ENCODE peak calls at places on chromosome 12, in four cellular contexts. One of them, this sample, is unnamed.

GRCh38 chr12:63997198-63997597 is 152.7 kb downstream of the SRGAP1 start:
- DNase-seq in HepG2: no peak
- DNase-seq in K562: no peak
- DNase-seq in SK-N-SH: no peak
- DNase-seq in this sample: no peak

GRCh38 chr12:43789941-43790340 is 16.2 kb downstream of the TWF1 start:
- DNase-seq in HepG2: no peak
- DNase-seq in K562: peak; percentile 10
- DNase-seq in SK-N-SH: peak; percentile 19
- DNase-seq in this sample: no peak

GRCh38 chr12:119791453-119791852 is 85.7 kb downstream of the CIT start:
- DNase-seq in HepG2: no peak
- DNase-seq in SK-N-SH: no peak
- DNase-seq in K562: no peak
- DNase-seq in this sample: no peak

GRCh38 chr12:16046266-16046665 is 135.1 kb downstream of the DERA start:
- DNase-seq in SK-N-SH: no peak
- DNase-seq in K562: no peak
- DNase-seq in HepG2: no peak
- DNase-seq in this sample: no peak

GRCh38 chr12:113097716-113098427 is 37.7 kb downstream of the RASAL1 start:
- DNase-seq in K562: no peak
- DNase-seq in HepG2: no peak
- DNase-seq in SK-N-SH: peak; percentile 93
- DNase-seq in this sample: no peak

GRCh38 chr12:27530157-27530922 is 6.3 kb downstream of the PPFIBP1 start:
- DNase-seq in SK-N-SH: no peak
- DNase-seq in K562: no peak
- DNase-seq in HepG2: no peak
- DNase-seq in this sample: no peak

GRCh38 chr12:20474443-20474842 is 106.1 kb downstream of the PDE3A start:
- DNase-seq in SK-N-SH: no peak
- DNase-seq in K562: no peak
- DNase-seq in HepG2: no peak
- DNase-seq in this sample: no peak

GRCh38 chr12:79591988-79592387 is 98.8 kb downstream of the PAWR start:
- DNase-seq in HepG2: no peak
- DNase-seq in SK-N-SH: no peak
- DNase-seq in K562: no peak
- DNase-seq in this sample: no peak

GRCh38 chr12:42277426-42278115 is 39.5 kb upstream of the YAF2 start:
- DNase-seq in HepG2: no peak
- DNase-seq in K562: no peak
- DNase-seq in SK-N-SH: no peak
- DNase-seq in this sample: no peak

GRCh38 chr12:1791104-1791927 is 29.0 kb upstream of the LRTM2 start:
- DNase-seq in HepG2: peak; percentile 63
- DNase-seq in K562: peak; percentile 72
- DNase-seq in SK-N-SH: peak; percentile 73
- DNase-seq in this sample: peak; percentile 38

GRCh38 chr12:114848661-114849060 is 164.7 kb upstream of the TBX3 start:
- DNase-seq in SK-N-SH: no peak
- DNase-seq in K562: no peak
- DNase-seq in HepG2: no peak
- DNase-seq in this sample: no peak

GRCh38 chr12:24113701-24114100 is 164.2 kb upstream of the SOX5 start:
- DNase-seq in HepG2: no peak
- DNase-seq in K562: no peak
- DNase-seq in SK-N-SH: no peak
- DNase-seq in this sample: no peak

GRCh38 chr12:18703916-18704315 is 33.9 kb downstream of the PLCZ1 start:
- DNase-seq in SK-N-SH: no peak
- DNase-seq in HepG2: no peak
- DNase-seq in K562: no peak
- DNase-seq in this sample: no peak

GRCh38 chr12:14850929-14851663 is 7.8 kb upstream of the ART4 start:
- DNase-seq in K562: no peak
- DNase-seq in SK-N-SH: no peak
- DNase-seq in HepG2: no peak
- DNase-seq in this sample: no peak

GRCh38 chr12:31234955-31235867 is 90.7 kb downstream of the SINHCAF start:
- DNase-seq in HepG2: peak; percentile 7
- DNase-seq in K562: peak; percentile 25
- DNase-seq in SK-N-SH: peak; percentile 68
- DNase-seq in this sample: peak; percentile 18

GRCh38 chr12:94169495-94169894 is 21.1 kb downstream of the PLXNC1 start:
- DNase-seq in HepG2: no peak
- DNase-seq in K562: no peak
- DNase-seq in SK-N-SH: no peak
- DNase-seq in this sample: no peak

GRCh38 chr12:1418144-1418543 is 176.2 kb downstream of the FBXL14 start:
- DNase-seq in HepG2: no peak
- DNase-seq in K562: peak; percentile 7
- DNase-seq in SK-N-SH: no peak
- DNase-seq in this sample: no peak

GRCh38 chr12:80175307-80175930 is 76.1 kb downstream of the OTOGL start:
- DNase-seq in K562: no peak
- DNase-seq in SK-N-SH: no peak
- DNase-seq in HepG2: no peak
- DNase-seq in this sample: no peak

GRCh38 chr12:120628919-120629318 is 11.5 kb upstream of the CABP1 start:
- DNase-seq in SK-N-SH: peak; percentile 67
- DNase-seq in HepG2: peak; percentile 29
- DNase-seq in K562: peak; percentile 29
- DNase-seq in this sample: no peak

DNA sequence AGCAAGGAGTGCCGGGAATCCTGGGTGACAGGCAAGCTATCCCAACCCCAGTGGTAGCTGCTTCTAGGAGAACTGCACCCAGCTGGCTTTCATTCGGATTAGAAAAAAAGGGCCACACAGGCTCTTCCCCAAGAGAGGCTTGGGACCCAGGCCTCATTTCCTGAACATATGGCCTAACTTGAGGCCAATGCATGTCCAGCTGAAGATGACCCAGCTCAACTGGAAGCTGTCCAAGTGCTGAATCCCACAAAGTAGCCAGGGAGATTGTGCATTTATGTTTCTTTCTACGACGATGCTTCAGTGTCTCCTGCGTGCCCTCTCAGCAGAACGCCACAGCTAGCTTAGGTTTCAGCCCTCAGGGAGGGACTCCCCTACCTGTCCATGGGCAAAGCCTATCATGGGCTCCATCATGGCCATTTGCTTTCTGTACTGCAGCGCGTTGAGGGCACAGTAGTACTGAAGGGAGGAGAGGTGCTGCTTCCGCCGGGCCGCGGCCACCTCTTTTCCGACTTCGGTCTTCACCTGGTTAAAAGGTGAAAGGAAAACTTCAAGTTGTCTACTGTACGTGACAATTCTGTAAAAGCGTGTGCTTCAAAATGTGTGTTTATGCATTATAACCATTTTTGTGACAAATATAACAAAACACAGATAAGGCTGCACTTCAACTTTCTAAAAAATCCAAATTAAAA is 29.1 kb downstream of the APPL2 start:
- DNase-seq in SK-N-SH: no peak
- DNase-seq in HepG2: no peak
- DNase-seq in K562: no peak
- DNase-seq in this sample: no peak
- TF ChIP-seq REST in SK-N-SH: peak; percentile 91
- TF ChIP-seq REST in HepG2: no peak
- TF ChIP-seq REST in K562: no peak
- TF ChIP-seq REST in this sample: peak; percentile 12

GRCh38 chr12:109888179-109889020 is 8.1 kb upstream of the GLTP start:
- DNase-seq in K562: no peak
- DNase-seq in SK-N-SH: no peak
- DNase-seq in HepG2: no peak
- DNase-seq in this sample: peak; percentile 50
- TF ChIP-seq ELF1 in K562: no peak
- TF ChIP-seq ELF1 in SK-N-SH: no peak
- TF ChIP-seq ELF1 in HepG2: no peak
- TF ChIP-seq ELF1 in this sample: no peak

DNA sequence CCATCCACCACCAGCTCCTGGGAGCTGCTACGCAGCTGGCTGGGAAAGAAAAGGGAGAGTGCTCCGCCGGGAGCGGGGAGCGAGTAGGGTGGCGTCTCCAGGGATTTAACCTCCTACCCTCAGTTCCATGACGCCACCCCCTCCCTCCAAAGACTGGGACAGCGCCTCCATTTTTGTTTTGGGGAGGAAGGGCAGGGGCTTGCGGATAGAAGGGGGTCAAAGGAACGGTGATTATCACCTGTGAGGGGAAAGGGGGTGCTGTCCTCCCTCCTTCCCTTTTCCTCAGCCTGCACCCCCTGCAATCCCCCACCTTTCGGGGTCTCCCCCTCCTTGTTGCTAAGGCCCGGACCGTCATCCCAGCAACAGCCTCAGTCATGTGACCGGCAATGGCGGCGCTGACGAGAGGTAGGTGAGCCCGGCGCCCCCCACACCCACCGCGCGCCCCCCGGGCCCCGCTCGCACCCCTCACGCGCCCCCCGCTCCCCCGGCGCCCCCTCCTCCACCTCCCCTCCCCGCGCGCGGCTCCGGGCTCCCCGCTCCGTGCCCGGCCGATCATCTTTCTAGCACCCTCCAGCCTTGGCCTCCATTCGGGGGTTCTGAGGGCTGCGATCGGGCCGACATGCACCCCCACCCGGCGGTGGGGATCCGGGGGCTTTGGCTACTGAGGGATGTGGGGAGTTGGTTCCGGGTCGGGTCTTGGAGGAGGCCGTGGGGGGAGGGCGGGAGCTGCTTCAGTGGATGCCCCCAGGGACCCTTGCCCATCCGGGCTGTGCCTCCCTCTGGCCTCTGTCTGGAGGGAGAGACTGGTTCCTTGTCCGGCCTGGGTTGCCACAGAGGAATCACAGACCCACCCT is at the start of gene DTX3:
- DNase-seq in HepG2: no peak
- DNase-seq in K562: no peak
- DNase-seq in SK-N-SH: peak; percentile 84
- DNase-seq in this sample: no peak
- TF ChIP-seq REST in HepG2: no peak
- TF ChIP-seq REST in K562: no peak
- TF ChIP-seq REST in SK-N-SH: no peak
- TF ChIP-seq REST in this sample: no peak

GRCh38 chr12:124567035-124567672 is at the start of gene NCOR2:
- DNase-seq in K562: peak; percentile 45
- DNase-seq in SK-N-SH: peak; percentile 81
- DNase-seq in HepG2: no peak
- DNase-seq in this sample: no peak
- TF ChIP-seq ELF1 in K562: no peak
- TF ChIP-seq ELF1 in SK-N-SH: no peak
- TF ChIP-seq ELF1 in HepG2: no peak
- TF ChIP-seq ELF1 in this sample: no peak

GRCh38 chr12:132708150-132708549 is 2.5 kb upstream of the PGAM5 start:
- DNase-seq in SK-N-SH: no peak
- DNase-seq in HepG2: no peak
- DNase-seq in K562: no peak
- DNase-seq in this sample: no peak

GRCh38 chr12:132713123-132713522 is 2.5 kb downstream of the PGAM5 start:
- DNase-seq in K562: no peak
- DNase-seq in HepG2: no peak
- DNase-seq in SK-N-SH: no peak
- DNase-seq in this sample: no peak

GRCh38 chr12:132710062-132710421 is 600 bp upstream of the PGAM5 start:
- DNase-seq in HepG2: no peak
- DNase-seq in SK-N-SH: no peak
- DNase-seq in K562: no peak
- DNase-seq in this sample: no peak

GRCh38 chr12:132711169-132711843 is 664 bp downstream of the PGAM5 start:
- DNase-seq in SK-N-SH: peak; percentile 79
- DNase-seq in HepG2: no peak
- DNase-seq in K562: peak; percentile 37
- DNase-seq in this sample: no peak

GRCh38 chr12:132710422-132711168 is at the start of gene PGAM5:
- DNase-seq in SK-N-SH: peak; percentile 98
- DNase-seq in K562: peak; percentile 91
- DNase-seq in HepG2: peak; percentile 72
- DNase-seq in this sample: peak; percentile 66
- TF ChIP-seq REST in SK-N-SH: peak; percentile 4
- TF ChIP-seq REST in K562: peak; percentile 67
- TF ChIP-seq REST in HepG2: no peak
- TF ChIP-seq REST in this sample: no peak

DNA sequence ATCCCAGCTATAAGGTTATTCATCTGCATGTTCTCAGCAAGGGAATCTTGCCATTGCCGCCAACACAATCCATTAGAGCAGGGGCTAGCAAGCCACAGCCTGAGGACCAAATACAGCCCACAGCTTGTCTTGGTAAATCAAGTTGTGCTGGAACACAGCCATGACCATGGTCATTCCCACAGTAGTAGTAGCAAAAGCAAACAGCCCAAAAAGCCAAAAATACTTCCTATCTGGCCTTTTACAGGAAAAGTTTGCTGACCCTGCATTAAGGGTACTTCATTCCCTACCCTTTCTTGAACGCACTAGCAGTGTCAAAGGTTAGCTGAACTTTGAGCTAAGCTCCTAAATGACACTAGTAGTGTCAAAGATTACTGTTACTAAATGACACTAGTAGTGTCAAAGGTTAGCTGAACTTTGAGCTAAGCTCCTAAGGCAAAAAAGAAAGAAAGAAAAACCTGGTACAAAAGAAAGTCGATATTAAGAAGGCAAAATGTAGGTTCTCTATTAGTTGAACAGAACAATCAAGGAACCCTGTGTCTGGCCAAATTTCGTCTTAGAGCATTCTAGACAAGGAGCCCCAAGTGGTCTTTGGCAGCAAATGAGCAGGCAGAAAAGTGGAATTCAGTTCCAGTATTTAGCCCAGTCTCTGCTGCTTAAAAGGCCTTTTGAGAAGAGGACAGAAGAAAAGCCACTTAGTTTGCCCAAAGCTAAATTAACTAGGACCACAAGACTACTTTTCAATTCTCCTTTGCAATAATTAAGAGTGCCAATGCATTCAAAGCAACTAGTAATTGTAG is 67.7 kb downstream of the NT5DC3 start:
- DNase-seq in SK-N-SH: no peak
- DNase-seq in K562: no peak
- DNase-seq in HepG2: no peak
- DNase-seq in this sample: no peak
- TF ChIP-seq ELF1 in SK-N-SH: no peak
- TF ChIP-seq ELF1 in K562: no peak
- TF ChIP-seq ELF1 in HepG2: no peak
- TF ChIP-seq ELF1 in this sample: no peak

GRCh38 chr12:49366652-49367380 is 446 bp upstream of the SPATS2 start:
- DNase-seq in SK-N-SH: peak; percentile 98
- DNase-seq in HepG2: peak; percentile 88
- DNase-seq in K562: peak; percentile 97
- DNase-seq in this sample: peak; percentile 80
- TF ChIP-seq REST in SK-N-SH: no peak
- TF ChIP-seq REST in HepG2: no peak
- TF ChIP-seq REST in K562: peak; percentile 64
- TF ChIP-seq REST in this sample: no peak

DNA sequence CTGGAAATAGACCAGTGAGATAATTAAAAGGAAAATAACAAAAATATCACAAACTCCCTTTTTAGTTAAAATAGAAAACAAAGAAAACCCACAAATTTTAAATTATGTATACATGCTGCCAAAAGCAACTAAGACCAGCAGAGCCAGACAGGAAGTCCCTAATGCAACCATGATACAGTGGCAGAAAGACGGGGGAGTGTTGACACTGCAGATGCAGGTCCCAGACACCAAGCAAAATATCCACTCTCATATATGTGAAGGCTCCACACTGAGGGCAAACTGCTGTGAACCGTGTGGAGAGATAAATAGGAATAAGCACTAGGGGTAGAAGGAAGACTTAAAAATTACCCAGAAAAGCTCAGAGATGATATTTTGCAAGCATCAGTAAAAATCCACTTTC is 401.0 kb downstream of the BTG1 start:
- DNase-seq in HepG2: no peak
- DNase-seq in K562: no peak
- DNase-seq in SK-N-SH: peak; percentile 10
- DNase-seq in this sample: no peak
- TF ChIP-seq ELF1 in HepG2: no peak
- TF ChIP-seq ELF1 in K562: no peak
- TF ChIP-seq ELF1 in SK-N-SH: no peak
- TF ChIP-seq ELF1 in this sample: no peak